ENCODE peak calls at places on chromosome 22, in six cellular contexts. One of them, this sample, is unnamed.

GRCh38 chr22:20131856-20132685 is 467 bp downstream of the ZDHHC8 start:
- DNase-seq in tibial artery: no peak
- DNase-seq in HEK293T: peak
- DNase-seq in stimulated activated CD4-positive, alpha-beta T cell treated with anti-CD3 and anti-CD28 coated beads, Interleukin-1b, Interleukin-23, amount 100 ng/mL, for 24 hours: no peak
- DNase-seq in fibroblast of mammary gland: peak
- DNase-seq in stromal cell of bone marrow: no peak
- DNase-seq in this sample: no peak

GRCh38 chr22:45842141-45842831 is 134.7 kb downstream of the WNT7B start:
- DNase-seq in stromal cell of bone marrow: no peak
- DNase-seq in stimulated activated CD4-positive, alpha-beta T cell treated with anti-CD3 and anti-CD28 coated beads, Interleukin-1b, Interleukin-23, amount 100 ng/mL, for 24 hours: no peak
- DNase-seq in fibroblast of mammary gland: peak
- DNase-seq in HEK293T: no peak
- DNase-seq in tibial artery: no peak
- DNase-seq in this sample: no peak

GRCh38 chr22:38305481-38306448 is 11.5 kb downstream of the CSNK1E start:
- DNase-seq in fibroblast of mammary gland: peak
- DNase-seq in stimulated activated CD4-positive, alpha-beta T cell treated with anti-CD3 and anti-CD28 coated beads, Interleukin-1b, Interleukin-23, amount 100 ng/mL, for 24 hours: no peak
- DNase-seq in HEK293T: no peak
- DNase-seq in tibial artery: no peak
- DNase-seq in stromal cell of bone marrow: no peak
- DNase-seq in this sample: no peak

GRCh38 chr22:32544953-32545558 is 70.4 kb downstream of the FBXO7 start:
- DNase-seq in fibroblast of mammary gland: no peak
- DNase-seq in stromal cell of bone marrow: no peak
- DNase-seq in tibial artery: no peak
- DNase-seq in stimulated activated CD4-positive, alpha-beta T cell treated with anti-CD3 and anti-CD28 coated beads, Interleukin-1b, Interleukin-23, amount 100 ng/mL, for 24 hours: no peak
- DNase-seq in HEK293T: no peak
- DNase-seq in this sample: no peak

GRCh38 chr22:49994361-49995058 is 18.1 kb downstream of the IL17REL start:
- DNase-seq in stimulated activated CD4-positive, alpha-beta T cell treated with anti-CD3 and anti-CD28 coated beads, Interleukin-1b, Interleukin-23, amount 100 ng/mL, for 24 hours: no peak
- DNase-seq in fibroblast of mammary gland: no peak
- DNase-seq in HEK293T: no peak
- DNase-seq in stromal cell of bone marrow: no peak
- DNase-seq in tibial artery: peak
- DNase-seq in this sample: no peak

GRCh38 chr22:37801946-37802309 is 5.8 kb upstream of the GCAT start:
- DNase-seq in stromal cell of bone marrow: no peak
- DNase-seq in tibial artery: no peak
- DNase-seq in fibroblast of mammary gland: no peak
- DNase-seq in stimulated activated CD4-positive, alpha-beta T cell treated with anti-CD3 and anti-CD28 coated beads, Interleukin-1b, Interleukin-23, amount 100 ng/mL, for 24 hours: no peak
- DNase-seq in HEK293T: no peak
- DNase-seq in this sample: no peak

GRCh38 chr22:23256986-23257888 is 76.9 kb downstream of the BCR start:
- DNase-seq in fibroblast of mammary gland: peak
- DNase-seq in HEK293T: no peak
- DNase-seq in tibial artery: peak
- DNase-seq in stimulated activated CD4-positive, alpha-beta T cell treated with anti-CD3 and anti-CD28 coated beads, Interleukin-1b, Interleukin-23, amount 100 ng/mL, for 24 hours: no peak
- DNase-seq in stromal cell of bone marrow: peak
- DNase-seq in this sample: peak

GRCh38 chr22:20428496-20429253 is 8.9 kb downstream of the SCARF2 start:
- DNase-seq in HEK293T: no peak
- DNase-seq in fibroblast of mammary gland: no peak
- DNase-seq in stromal cell of bone marrow: no peak
- DNase-seq in tibial artery: no peak
- DNase-seq in stimulated activated CD4-positive, alpha-beta T cell treated with anti-CD3 and anti-CD28 coated beads, Interleukin-1b, Interleukin-23, amount 100 ng/mL, for 24 hours: no peak
- DNase-seq in this sample: no peak

GRCh38 chr22:47219789-47220188 is 457.3 kb downstream of the TBC1D22A start:
- DNase-seq in stimulated activated CD4-positive, alpha-beta T cell treated with anti-CD3 and anti-CD28 coated beads, Interleukin-1b, Interleukin-23, amount 100 ng/mL, for 24 hours: no peak
- DNase-seq in stromal cell of bone marrow: no peak
- DNase-seq in tibial artery: no peak
- DNase-seq in HEK293T: no peak
- DNase-seq in fibroblast of mammary gland: no peak
- DNase-seq in this sample: no peak

GRCh38 chr22:46462726-46463371 is 74.6 kb downstream of the CELSR1 start:
- DNase-seq in fibroblast of mammary gland: peak
- DNase-seq in HEK293T: no peak
- DNase-seq in tibial artery: no peak
- DNase-seq in stromal cell of bone marrow: peak
- DNase-seq in stimulated activated CD4-positive, alpha-beta T cell treated with anti-CD3 and anti-CD28 coated beads, Interleukin-1b, Interleukin-23, amount 100 ng/mL, for 24 hours: no peak
- DNase-seq in this sample: no peak

GRCh38 chr22:24523873-24524272 is 28.7 kb downstream of the UPB1 start:
- DNase-seq in stromal cell of bone marrow: no peak
- DNase-seq in tibial artery: no peak
- DNase-seq in fibroblast of mammary gland: peak
- DNase-seq in stimulated activated CD4-positive, alpha-beta T cell treated with anti-CD3 and anti-CD28 coated beads, Interleukin-1b, Interleukin-23, amount 100 ng/mL, for 24 hours: no peak
- DNase-seq in HEK293T: no peak
- DNase-seq in this sample: no peak

GRCh38 chr22:17817511-17818065 is 43.3 kb upstream of the BID start:
- DNase-seq in tibial artery: no peak
- DNase-seq in stimulated activated CD4-positive, alpha-beta T cell treated with anti-CD3 and anti-CD28 coated beads, Interleukin-1b, Interleukin-23, amount 100 ng/mL, for 24 hours: no peak
- DNase-seq in stromal cell of bone marrow: no peak
- DNase-seq in HEK293T: no peak
- DNase-seq in fibroblast of mammary gland: no peak
- DNase-seq in this sample: no peak

GRCh38 chr22:47621253-47621652 is 858.8 kb downstream of the TBC1D22A start:
- DNase-seq in HEK293T: no peak
- DNase-seq in stromal cell of bone marrow: no peak
- DNase-seq in tibial artery: no peak
- DNase-seq in stimulated activated CD4-positive, alpha-beta T cell treated with anti-CD3 and anti-CD28 coated beads, Interleukin-1b, Interleukin-23, amount 100 ng/mL, for 24 hours: no peak
- DNase-seq in fibroblast of mammary gland: no peak
- DNase-seq in this sample: no peak

GRCh38 chr22:49185312-49185969 is 642.2 kb downstream of the BRD1 start:
- DNase-seq in stimulated activated CD4-positive, alpha-beta T cell treated with anti-CD3 and anti-CD28 coated beads, Interleukin-1b, Interleukin-23, amount 100 ng/mL, for 24 hours: no peak
- DNase-seq in fibroblast of mammary gland: no peak
- DNase-seq in tibial artery: no peak
- DNase-seq in stromal cell of bone marrow: no peak
- DNase-seq in HEK293T: no peak
- DNase-seq in this sample: no peak

GRCh38 chr22:35582218-35582860 is 34.8 kb downstream of the MB start:
- DNase-seq in HEK293T: no peak
- DNase-seq in tibial artery: no peak
- DNase-seq in stromal cell of bone marrow: no peak
- DNase-seq in fibroblast of mammary gland: no peak
- DNase-seq in stimulated activated CD4-positive, alpha-beta T cell treated with anti-CD3 and anti-CD28 coated beads, Interleukin-1b, Interleukin-23, amount 100 ng/mL, for 24 hours: no peak
- DNase-seq in this sample: no peak

GRCh38 chr22:39954584-39955055 is 5.6 kb upstream of the TMA7B start:
- DNase-seq in stimulated activated CD4-positive, alpha-beta T cell treated with anti-CD3 and anti-CD28 coated beads, Interleukin-1b, Interleukin-23, amount 100 ng/mL, for 24 hours: no peak
- DNase-seq in tibial artery: no peak
- DNase-seq in HEK293T: no peak
- DNase-seq in stromal cell of bone marrow: peak
- DNase-seq in fibroblast of mammary gland: peak
- DNase-seq in this sample: no peak

GRCh38 chr22:45758603-45759002 is 87.0 kb downstream of the ATXN10 start:
- DNase-seq in stimulated activated CD4-positive, alpha-beta T cell treated with anti-CD3 and anti-CD28 coated beads, Interleukin-1b, Interleukin-23, amount 100 ng/mL, for 24 hours: no peak
- DNase-seq in fibroblast of mammary gland: no peak
- DNase-seq in tibial artery: no peak
- DNase-seq in HEK293T: peak
- DNase-seq in stromal cell of bone marrow: no peak
- DNase-seq in this sample: no peak

GRCh38 chr22:37804502-37804885 is 3.2 kb upstream of the GCAT start:
- DNase-seq in stimulated activated CD4-positive, alpha-beta T cell treated with anti-CD3 and anti-CD28 coated beads, Interleukin-1b, Interleukin-23, amount 100 ng/mL, for 24 hours: no peak
- DNase-seq in tibial artery: no peak
- DNase-seq in fibroblast of mammary gland: no peak
- DNase-seq in stromal cell of bone marrow: no peak
- DNase-seq in HEK293T: no peak
- DNase-seq in this sample: no peak

GRCh38 chr22:39617761-39618757 is 47.5 kb downstream of the CACNA1I start:
- DNase-seq in stimulated activated CD4-positive, alpha-beta T cell treated with anti-CD3 and anti-CD28 coated beads, Interleukin-1b, Interleukin-23, amount 100 ng/mL, for 24 hours: no peak
- DNase-seq in fibroblast of mammary gland: no peak
- DNase-seq in tibial artery: no peak
- DNase-seq in stromal cell of bone marrow: no peak
- DNase-seq in HEK293T: no peak
- DNase-seq in this sample: no peak

GRCh38 chr22:25564979-25565677 is 653 bp downstream of the GRK3 start:
- DNase-seq in stromal cell of bone marrow: no peak
- DNase-seq in stimulated activated CD4-positive, alpha-beta T cell treated with anti-CD3 and anti-CD28 coated beads, Interleukin-1b, Interleukin-23, amount 100 ng/mL, for 24 hours: peak
- DNase-seq in tibial artery: peak
- DNase-seq in fibroblast of mammary gland: no peak
- DNase-seq in HEK293T: no peak
- DNase-seq in this sample: peak

GRCh38 chr22:21797444-21798221 is 62.0 kb upstream of the YPEL1 start:
- DNase-seq in tibial artery: no peak
- DNase-seq in HEK293T: no peak
- DNase-seq in fibroblast of mammary gland: no peak
- DNase-seq in stimulated activated CD4-positive, alpha-beta T cell treated with anti-CD3 and anti-CD28 coated beads, Interleukin-1b, Interleukin-23, amount 100 ng/mL, for 24 hours: no peak
- DNase-seq in stromal cell of bone marrow: no peak
- DNase-seq in this sample: no peak

GRCh38 chr22:42719656-42720262 is 911 bp downstream of the A4GALT start:
- DNase-seq in stromal cell of bone marrow: no peak
- DNase-seq in HEK293T: no peak
- DNase-seq in tibial artery: no peak
- DNase-seq in fibroblast of mammary gland: no peak
- DNase-seq in stimulated activated CD4-positive, alpha-beta T cell treated with anti-CD3 and anti-CD28 coated beads, Interleukin-1b, Interleukin-23, amount 100 ng/mL, for 24 hours: no peak
- DNase-seq in this sample: no peak

GRCh38 chr22:23177197-23177596 is 3.1 kb upstream of the BCR start:
- DNase-seq in stimulated activated CD4-positive, alpha-beta T cell treated with anti-CD3 and anti-CD28 coated beads, Interleukin-1b, Interleukin-23, amount 100 ng/mL, for 24 hours: no peak
- DNase-seq in fibroblast of mammary gland: no peak
- DNase-seq in stromal cell of bone marrow: no peak
- DNase-seq in tibial artery: no peak
- DNase-seq in HEK293T: no peak
- DNase-seq in this sample: no peak

GRCh38 chr22:43829904-43830851 is 18.1 kb upstream of the EFCAB6 start:
- DNase-seq in tibial artery: peak
- DNase-seq in stromal cell of bone marrow: peak
- DNase-seq in fibroblast of mammary gland: peak
- DNase-seq in stimulated activated CD4-positive, alpha-beta T cell treated with anti-CD3 and anti-CD28 coated beads, Interleukin-1b, Interleukin-23, amount 100 ng/mL, for 24 hours: no peak
- DNase-seq in HEK293T: no peak
- DNase-seq in this sample: no peak

GRCh38 chr22:48403521-48403921 is 1424.2 kb downstream of the BRD1 start:
- DNase-seq in stimulated activated CD4-positive, alpha-beta T cell treated with anti-CD3 and anti-CD28 coated beads, Interleukin-1b, Interleukin-23, amount 100 ng/mL, for 24 hours: no peak
- DNase-seq in HEK293T: no peak
- DNase-seq in tibial artery: no peak
- DNase-seq in fibroblast of mammary gland: no peak
- DNase-seq in stromal cell of bone marrow: no peak
- DNase-seq in this sample: no peak

GRCh38 chr22:22713416-22713815 is 69.0 kb downstream of the GGTLC2 start:
- DNase-seq in HEK293T: no peak
- DNase-seq in stimulated activated CD4-positive, alpha-beta T cell treated with anti-CD3 and anti-CD28 coated beads, Interleukin-1b, Interleukin-23, amount 100 ng/mL, for 24 hours: no peak
- DNase-seq in tibial artery: no peak
- DNase-seq in stromal cell of bone marrow: no peak
- DNase-seq in fibroblast of mammary gland: no peak
- DNase-seq in this sample: no peak

GRCh38 chr22:23053051-23053707 is 17.1 kb upstream of the GNAZ start:
- DNase-seq in HEK293T: no peak
- DNase-seq in stromal cell of bone marrow: no peak
- DNase-seq in stimulated activated CD4-positive, alpha-beta T cell treated with anti-CD3 and anti-CD28 coated beads, Interleukin-1b, Interleukin-23, amount 100 ng/mL, for 24 hours: no peak
- DNase-seq in tibial artery: no peak
- DNase-seq in fibroblast of mammary gland: no peak
- DNase-seq in this sample: no peak

GRCh38 chr22:36916034-36916433 is 2.6 kb downstream of the CSF2RB start:
- DNase-seq in fibroblast of mammary gland: no peak
- DNase-seq in HEK293T: no peak
- DNase-seq in tibial artery: no peak
- DNase-seq in stimulated activated CD4-positive, alpha-beta T cell treated with anti-CD3 and anti-CD28 coated beads, Interleukin-1b, Interleukin-23, amount 100 ng/mL, for 24 hours: no peak
- DNase-seq in stromal cell of bone marrow: no peak
- DNase-seq in this sample: no peak

GRCh38 chr22:36015806-36016519 is 12.7 kb downstream of the RBFOX2 start:
- DNase-seq in HEK293T: no peak
- DNase-seq in stimulated activated CD4-positive, alpha-beta T cell treated with anti-CD3 and anti-CD28 coated beads, Interleukin-1b, Interleukin-23, amount 100 ng/mL, for 24 hours: no peak
- DNase-seq in stromal cell of bone marrow: no peak
- DNase-seq in tibial artery: no peak
- DNase-seq in fibroblast of mammary gland: no peak
- DNase-seq in this sample: no peak

GRCh38 chr22:23072911-23073491 is 2.7 kb downstream of the GNAZ start:
- DNase-seq in HEK293T: no peak
- DNase-seq in stimulated activated CD4-positive, alpha-beta T cell treated with anti-CD3 and anti-CD28 coated beads, Interleukin-1b, Interleukin-23, amount 100 ng/mL, for 24 hours: no peak
- DNase-seq in tibial artery: no peak
- DNase-seq in stromal cell of bone marrow: no peak
- DNase-seq in fibroblast of mammary gland: no peak
- DNase-seq in this sample: no peak

GRCh38 chr22:44632823-44633478 is 69.1 kb upstream of the PRR5 start:
- DNase-seq in stimulated activated CD4-positive, alpha-beta T cell treated with anti-CD3 and anti-CD28 coated beads, Interleukin-1b, Interleukin-23, amount 100 ng/mL, for 24 hours: no peak
- DNase-seq in HEK293T: no peak
- DNase-seq in tibial artery: no peak
- DNase-seq in stromal cell of bone marrow: no peak
- DNase-seq in fibroblast of mammary gland: no peak
- DNase-seq in this sample: no peak

GRCh38 chr22:50082961-50083461 is 2.2 kb downstream of the MLC1 start:
- DNase-seq in stromal cell of bone marrow: no peak
- DNase-seq in stimulated activated CD4-positive, alpha-beta T cell treated with anti-CD3 and anti-CD28 coated beads, Interleukin-1b, Interleukin-23, amount 100 ng/mL, for 24 hours: no peak
- DNase-seq in tibial artery: no peak
- DNase-seq in HEK293T: no peak
- DNase-seq in fibroblast of mammary gland: no peak
- DNase-seq in this sample: peak

GRCh38 chr22:44412136-44412731 is 85.8 kb downstream of the RTL6 start:
- DNase-seq in stromal cell of bone marrow: no peak
- DNase-seq in HEK293T: no peak
- DNase-seq in stimulated activated CD4-positive, alpha-beta T cell treated with anti-CD3 and anti-CD28 coated beads, Interleukin-1b, Interleukin-23, amount 100 ng/mL, for 24 hours: no peak
- DNase-seq in fibroblast of mammary gland: no peak
- DNase-seq in tibial artery: no peak
- DNase-seq in this sample: no peak

This sample was measured in HuH-7.5.